ENCODE peak calls at places on chromosomes 12 and 14, in ten cellular contexts. D is activated effector memory CD4-positive, alpha-beta T cell treated with anti-CD3 and anti-CD28 coated beads, Interleukin-2, amount 50 U/mL, for 16 hours; V is HL-60; O is HTR-8/SVneo; J is T-cell; U is HEK293T; M is anterior cingulate cortex; X is NCI-H510A treated with DMSO at 0.1 percent for 48 hours; B is tibial artery; S is activated T-helper 1 cell treated with anti-CD3 and anti-CD28 coated beads, Interleukin-2, amount 50 U/mL, for 16 hours. W is an unnamed sample.

GRCh38 chr14:104227806-104228205 is 89.4 kb downstream of the KIF26A start:
- DNase-seq in D (no peak), V (no peak), O (no peak), J (no peak), U (no peak), M (no peak), X (no peak), B (no peak), S (no peak), W (peak; percentile 5)

GRCh38 chr12:66388512-66388911 is 86.2 kb downstream of the HELB start:
- DNase-seq in D (no peak), V (no peak), O (no peak), J (no peak), U (no peak), M (no peak), X (no peak), B (no peak), S (no peak), W (no peak)

GRCh38 chr12:131793623-131794022 is 34.6 kb upstream of the MMP17 start:
- DNase-seq in D (no peak), V (no peak), O (no peak), J (no peak), U (no peak), M (no peak), X (no peak), B (no peak), S (no peak), W (no peak)

GRCh38 chr12:59570134-59570533 is 25.7 kb upstream of the SLC16A7 start:
- DNase-seq in D (no peak), V (no peak), O (no peak), J (no peak), U (no peak), M (no peak), X (no peak), B (no peak), S (no peak), W (no peak)

GRCh38 chr12:52347546-52348510 is 19.5 kb downstream of the KRT85 start:
- DNase-seq in D (peak; percentile 31), V (no peak), O (no peak), J (no peak), U (no peak), M (no peak), X (no peak), B (no peak), S (no peak), W (no peak)

GRCh38 chr14:62234849-62235248 is 472.6 kb downstream of the SNAPC1 start:
- DNase-seq in D (no peak), V (no peak), O (no peak), J (no peak), U (no peak), M (no peak), X (no peak), B (no peak), S (no peak), W (no peak)

GRCh38 chr12:78421011-78421410 is 443.6 kb upstream of the SYT1 start:
- DNase-seq in D (no peak), V (no peak), O (no peak), J (no peak), U (no peak), M (no peak), X (no peak), B (no peak), S (no peak), W (no peak)

GRCh38 chr12:90899456-90900182 is 55.4 kb downstream of the CCER1 start:
- DNase-seq in D (no peak), V (no peak), O (no peak), J (no peak), U (no peak), M (no peak), X (peak; percentile 23), B (no peak), S (no peak), W (no peak)

GRCh38 chr14:33781267-33781666 is 169.6 kb downstream of the EGLN3 start:
- DNase-seq in D (no peak), V (no peak), O (no peak), J (no peak), U (no peak), M (no peak), X (no peak), B (no peak), S (no peak), W (no peak)

GRCh38 chr14:29444805-29445204 is 482.8 kb downstream of the PRKD1 start:
- DNase-seq in D (no peak), V (no peak), O (no peak), J (no peak), U (no peak), M (no peak), X (no peak), B (no peak), S (no peak), W (no peak)

GRCh38 chr14:85416771-85417170 is 113.2 kb upstream of the FLRT2 start:
- DNase-seq in D (no peak), V (peak; percentile 65), O (no peak), J (no peak), U (no peak), M (no peak), X (no peak), B (no peak), S (no peak), W (no peak)

GRCh38 chr14:102591372-102591943 is 991 bp upstream of the RCOR1 start:
- DNase-seq in D (peak; percentile 75), V (no peak), O (no peak), J (no peak), U (no peak), M (no peak), X (no peak), B (peak; percentile 42), S (no peak), W (peak; percentile 53)

GRCh38 chr14:49959822-49960408 is 67.0 kb downstream of the ARF6 start:
- DNase-seq in D (no peak), V (no peak), O (no peak), J (peak; percentile 36), U (no peak), M (no peak), X (peak; percentile 97), B (no peak), S (no peak), W (no peak)

GRCh38 chr12:27455589-27455988 is 9.1 kb downstream of the SMCO2 start:
- DNase-seq in D (no peak), V (no peak), O (no peak), J (no peak), U (no peak), M (no peak), X (no peak), B (no peak), S (no peak), W (no peak)

GRCh38 chr12:79927772-79928474 is 7.0 kb downstream of the PPP1R12A start:
- DNase-seq in D (peak; percentile 77), V (peak; percentile 52), O (no peak), J (peak; percentile 53), U (no peak), M (no peak), X (no peak), B (no peak), S (no peak), W (no peak)

GRCh38 chr12:13024151-13024946 is 19.8 kb upstream of the FAM234B start:
- DNase-seq in D (no peak), V (no peak), O (peak; percentile 45), J (no peak), U (no peak), M (no peak), X (no peak), B (peak; percentile 66), S (no peak), W (no peak)

GRCh38 chr12:122282066-122282465 is 15.8 kb upstream of the VPS33A start:
- DNase-seq in D (no peak), V (no peak), O (peak; percentile 48), J (no peak), U (no peak), M (no peak), X (no peak), B (no peak), S (no peak), W (no peak)

W was measured in glutamatergic neuron.